ENCODE peak calls at places on chromosomes 6 and 20, in ten cellular contexts. One of them, this sample, is unnamed.

GRCh38 chr6:33744001-33744848 is 2.5 kb downstream of the IP6K3 start:
- DNase-seq in cardiac muscle cell: peak; percentile 82
- DNase-seq in B cell: peak; percentile 85
- DNase-seq in GM12864: peak; percentile 33
- DNase-seq in WTC11: peak; percentile 84
- DNase-seq in glutamatergic neuron: peak; percentile 81
- DNase-seq in progenitor cell of endocrine pancreas: peak; percentile 60
- DNase-seq in GM23338: peak; percentile 94
- DNase-seq in tibial artery: peak; percentile 75
- DNase-seq in AG09309: peak; percentile 29
- DNase-seq in this sample: peak; percentile 87

GRCh38 chr6:170464524-170464979 is 88.6 kb downstream of the PSMB1 start:
- DNase-seq in cardiac muscle cell: no peak
- DNase-seq in B cell: no peak
- DNase-seq in GM12864: no peak
- DNase-seq in WTC11: no peak
- DNase-seq in glutamatergic neuron: no peak
- DNase-seq in progenitor cell of endocrine pancreas: no peak
- DNase-seq in GM23338: no peak
- DNase-seq in tibial artery: no peak
- DNase-seq in AG09309: no peak
- DNase-seq in this sample: peak; percentile 67

GRCh38 chr6:118551673-118552063 is 3.6 kb downstream of the PLN start:
- DNase-seq in cardiac muscle cell: peak; percentile 80
- DNase-seq in B cell: no peak
- DNase-seq in GM12864: no peak
- DNase-seq in WTC11: no peak
- DNase-seq in glutamatergic neuron: no peak
- DNase-seq in progenitor cell of endocrine pancreas: no peak
- DNase-seq in GM23338: no peak
- DNase-seq in tibial artery: no peak
- DNase-seq in AG09309: peak; percentile 45
- DNase-seq in this sample: no peak

GRCh38 chr6:1314617-1315016 is 2.7 kb downstream of the FOXQ1 start:
- DNase-seq in cardiac muscle cell: no peak
- DNase-seq in B cell: no peak
- DNase-seq in GM12864: no peak
- DNase-seq in WTC11: no peak
- DNase-seq in glutamatergic neuron: no peak
- DNase-seq in progenitor cell of endocrine pancreas: no peak
- DNase-seq in GM23338: no peak
- DNase-seq in tibial artery: no peak
- DNase-seq in AG09309: no peak
- DNase-seq in this sample: no peak

GRCh38 chr20:39849171-39849570 is 839.9 kb downstream of the MAFB start:
- DNase-seq in cardiac muscle cell: no peak
- DNase-seq in B cell: no peak
- DNase-seq in GM12864: no peak
- DNase-seq in WTC11: no peak
- DNase-seq in glutamatergic neuron: no peak
- DNase-seq in progenitor cell of endocrine pancreas: no peak
- DNase-seq in GM23338: no peak
- DNase-seq in tibial artery: no peak
- DNase-seq in AG09309: no peak
- DNase-seq in this sample: no peak

GRCh38 chr6:3843379-3844096 is 5.6 kb upstream of the FAM50B start:
- DNase-seq in cardiac muscle cell: no peak
- DNase-seq in B cell: no peak
- DNase-seq in GM12864: no peak
- DNase-seq in WTC11: no peak
- DNase-seq in glutamatergic neuron: no peak
- DNase-seq in progenitor cell of endocrine pancreas: no peak
- DNase-seq in GM23338: no peak
- DNase-seq in tibial artery: no peak
- DNase-seq in AG09309: no peak
- DNase-seq in this sample: no peak

GRCh38 chr6:21596379-21597242 is 3.1 kb downstream of the SOX4 start:
- DNase-seq in cardiac muscle cell: peak; percentile 66
- DNase-seq in B cell: peak; percentile 53
- DNase-seq in GM12864: no peak
- DNase-seq in WTC11: peak; percentile 60
- DNase-seq in glutamatergic neuron: peak; percentile 67
- DNase-seq in progenitor cell of endocrine pancreas: no peak
- DNase-seq in GM23338: peak; percentile 73
- DNase-seq in tibial artery: peak; percentile 70
- DNase-seq in AG09309: no peak
- DNase-seq in this sample: peak; percentile 39

GRCh38 chr6:100194535-100194934 is 200.5 kb upstream of the MCHR2 start:
- DNase-seq in cardiac muscle cell: no peak
- DNase-seq in B cell: no peak
- DNase-seq in GM12864: no peak
- DNase-seq in WTC11: no peak
- DNase-seq in glutamatergic neuron: no peak
- DNase-seq in progenitor cell of endocrine pancreas: no peak
- DNase-seq in GM23338: no peak
- DNase-seq in tibial artery: no peak
- DNase-seq in AG09309: no peak
- DNase-seq in this sample: no peak

GRCh38 chr6:158040051-158040803 is 58.6 kb downstream of the SYNJ2 start:
- DNase-seq in cardiac muscle cell: peak; percentile 96
- DNase-seq in B cell: no peak
- DNase-seq in GM12864: peak; percentile 44
- DNase-seq in WTC11: no peak
- DNase-seq in glutamatergic neuron: no peak
- DNase-seq in progenitor cell of endocrine pancreas: no peak
- DNase-seq in GM23338: no peak
- DNase-seq in tibial artery: peak; percentile 80
- DNase-seq in AG09309: peak; percentile 94
- DNase-seq in this sample: peak; percentile 56

GRCh38 chr6:72813807-72814596 is 192.1 kb downstream of the KCNQ5 start:
- DNase-seq in cardiac muscle cell: no peak
- DNase-seq in B cell: no peak
- DNase-seq in GM12864: no peak
- DNase-seq in WTC11: no peak
- DNase-seq in glutamatergic neuron: no peak
- DNase-seq in progenitor cell of endocrine pancreas: no peak
- DNase-seq in GM23338: no peak
- DNase-seq in tibial artery: no peak
- DNase-seq in AG09309: no peak
- DNase-seq in this sample: no peak

GRCh38 chr6:150175611-150176151 is 32.8 kb downstream of the PPP1R14C start:
- DNase-seq in cardiac muscle cell: no peak
- DNase-seq in B cell: no peak
- DNase-seq in GM12864: no peak
- DNase-seq in WTC11: no peak
- DNase-seq in glutamatergic neuron: no peak
- DNase-seq in progenitor cell of endocrine pancreas: no peak
- DNase-seq in GM23338: no peak
- DNase-seq in tibial artery: no peak
- DNase-seq in AG09309: no peak
- DNase-seq in this sample: no peak

GRCh38 chr6:123415844-123416468 is 220.8 kb downstream of the TRDN start:
- DNase-seq in cardiac muscle cell: peak; percentile 63
- DNase-seq in B cell: no peak
- DNase-seq in GM12864: peak; percentile 49
- DNase-seq in WTC11: peak; percentile 60
- DNase-seq in glutamatergic neuron: peak; percentile 61
- DNase-seq in progenitor cell of endocrine pancreas: peak; percentile 17
- DNase-seq in GM23338: peak; percentile 89
- DNase-seq in tibial artery: no peak
- DNase-seq in AG09309: peak; percentile 3
- DNase-seq in this sample: peak; percentile 29

GRCh38 chr6:73769976-73770375 is 74.0 kb downstream of the CD109 start:
- DNase-seq in cardiac muscle cell: no peak
- DNase-seq in B cell: no peak
- DNase-seq in GM12864: no peak
- DNase-seq in WTC11: no peak
- DNase-seq in glutamatergic neuron: no peak
- DNase-seq in progenitor cell of endocrine pancreas: no peak
- DNase-seq in GM23338: no peak
- DNase-seq in tibial artery: no peak
- DNase-seq in AG09309: no peak
- DNase-seq in this sample: no peak

GRCh38 chr6:112416885-112417284 is 69.8 kb downstream of the RFPL4B start:
- DNase-seq in cardiac muscle cell: peak; percentile 18
- DNase-seq in B cell: no peak
- DNase-seq in GM12864: no peak
- DNase-seq in WTC11: no peak
- DNase-seq in glutamatergic neuron: no peak
- DNase-seq in progenitor cell of endocrine pancreas: no peak
- DNase-seq in GM23338: no peak
- DNase-seq in tibial artery: no peak
- DNase-seq in AG09309: peak; percentile 35
- DNase-seq in this sample: no peak

DNA sequence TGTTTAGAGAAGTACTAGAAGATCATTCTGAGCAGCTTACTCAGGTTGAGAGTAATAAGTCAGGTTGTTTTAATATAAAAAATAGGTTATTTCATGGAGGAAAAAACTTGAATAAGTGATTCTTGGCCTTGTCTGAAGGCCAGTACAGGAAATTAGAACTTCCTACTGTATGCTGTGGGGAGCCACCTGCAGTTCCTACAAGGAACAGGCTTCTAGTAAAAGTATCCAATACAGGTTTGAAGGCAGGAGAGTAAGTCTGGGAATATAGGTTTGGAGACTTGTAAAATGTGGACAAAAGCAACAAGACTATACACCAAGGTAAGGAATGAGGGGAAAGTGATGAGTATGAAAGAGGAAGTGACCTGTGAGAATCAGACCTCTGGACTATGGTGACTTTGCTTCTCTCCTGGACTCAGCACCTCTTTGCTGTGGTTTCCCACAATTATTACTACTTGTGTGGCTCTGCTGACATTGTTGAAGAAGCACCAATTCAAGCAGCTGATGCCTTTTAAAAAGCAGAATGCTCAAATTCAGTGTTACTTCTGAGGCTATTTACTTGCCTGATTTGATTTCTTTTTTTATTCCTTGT is 278.6 kb downstream of the TBC1D7 start:
- DNase-seq in cardiac muscle cell: no peak
- DNase-seq in B cell: no peak
- DNase-seq in GM12864: no peak
- DNase-seq in WTC11: no peak
- DNase-seq in glutamatergic neuron: no peak
- DNase-seq in progenitor cell of endocrine pancreas: no peak
- DNase-seq in GM23338: no peak
- DNase-seq in tibial artery: no peak
- DNase-seq in AG09309: no peak
- DNase-seq in this sample: no peak
- TF ChIP-seq CTCF in cardiac muscle cell: no peak
- TF ChIP-seq CTCF in B cell: no peak
- TF ChIP-seq CTCF in GM12864: no peak
- TF ChIP-seq CTCF in WTC11: no peak
- TF ChIP-seq CTCF in glutamatergic neuron: no peak
- TF ChIP-seq CTCF in progenitor cell of endocrine pancreas: no peak
- TF ChIP-seq CTCF in GM23338: peak; percentile 9
- TF ChIP-seq CTCF in tibial artery: peak; percentile 7
- TF ChIP-seq CTCF in AG09309: no peak
- TF ChIP-seq CTCF in this sample: no peak

GRCh38 chr6:109183109-109183508 is 87.8 kb downstream of the CEP57L1 start:
- DNase-seq in cardiac muscle cell: no peak
- DNase-seq in B cell: no peak
- DNase-seq in GM12864: no peak
- DNase-seq in WTC11: no peak
- DNase-seq in glutamatergic neuron: no peak
- DNase-seq in progenitor cell of endocrine pancreas: no peak
- DNase-seq in GM23338: peak; percentile 32
- DNase-seq in tibial artery: no peak
- DNase-seq in AG09309: no peak
- DNase-seq in this sample: no peak
- TF ChIP-seq CTCF in cardiac muscle cell: no peak
- TF ChIP-seq CTCF in B cell: no peak
- TF ChIP-seq CTCF in GM12864: no peak
- TF ChIP-seq CTCF in WTC11: no peak
- TF ChIP-seq CTCF in glutamatergic neuron: no peak
- TF ChIP-seq CTCF in progenitor cell of endocrine pancreas: no peak
- TF ChIP-seq CTCF in GM23338: peak; percentile 43
- TF ChIP-seq CTCF in tibial artery: no peak
- TF ChIP-seq CTCF in AG09309: no peak
- TF ChIP-seq CTCF in this sample: no peak

DNA sequence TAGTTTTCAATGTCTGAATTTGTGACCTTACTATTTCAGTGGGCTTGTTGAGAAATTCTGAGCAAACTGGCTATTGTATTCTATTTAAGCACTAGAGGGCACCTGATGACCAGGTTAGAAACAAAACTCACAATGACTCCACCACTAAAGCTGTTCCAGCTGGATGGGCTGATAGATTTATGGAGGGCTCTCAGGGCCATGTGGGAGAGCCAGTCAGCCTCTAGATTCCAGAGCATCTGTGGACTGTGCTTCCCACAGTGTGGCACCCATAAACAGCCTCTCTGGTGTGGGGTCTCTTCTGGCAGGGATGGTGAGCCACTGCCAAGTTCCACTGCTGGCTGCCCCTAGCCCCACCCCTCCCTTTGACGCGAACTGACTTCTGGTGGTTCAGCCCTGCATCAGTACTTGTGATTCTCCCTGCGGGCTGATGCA is 29.2 kb downstream of the C6orf58 start:
- DNase-seq in cardiac muscle cell: peak; percentile 50
- DNase-seq in B cell: no peak
- DNase-seq in GM12864: no peak
- DNase-seq in WTC11: peak; percentile 24
- DNase-seq in glutamatergic neuron: peak; percentile 14
- DNase-seq in progenitor cell of endocrine pancreas: no peak
- DNase-seq in GM23338: peak; percentile 80
- DNase-seq in tibial artery: no peak
- DNase-seq in AG09309: peak; percentile 20
- DNase-seq in this sample: peak; percentile 6
- TF ChIP-seq CTCF in cardiac muscle cell: peak; percentile 19
- TF ChIP-seq CTCF in B cell: no peak
- TF ChIP-seq CTCF in GM12864: peak; percentile 10
- TF ChIP-seq CTCF in WTC11: no peak
- TF ChIP-seq CTCF in glutamatergic neuron: peak; percentile 10
- TF ChIP-seq CTCF in progenitor cell of endocrine pancreas: peak; percentile 59
- TF ChIP-seq CTCF in GM23338: peak; percentile 72
- TF ChIP-seq CTCF in tibial artery: no peak
- TF ChIP-seq CTCF in AG09309: peak; percentile 43
- TF ChIP-seq CTCF in this sample: no peak

DNA sequence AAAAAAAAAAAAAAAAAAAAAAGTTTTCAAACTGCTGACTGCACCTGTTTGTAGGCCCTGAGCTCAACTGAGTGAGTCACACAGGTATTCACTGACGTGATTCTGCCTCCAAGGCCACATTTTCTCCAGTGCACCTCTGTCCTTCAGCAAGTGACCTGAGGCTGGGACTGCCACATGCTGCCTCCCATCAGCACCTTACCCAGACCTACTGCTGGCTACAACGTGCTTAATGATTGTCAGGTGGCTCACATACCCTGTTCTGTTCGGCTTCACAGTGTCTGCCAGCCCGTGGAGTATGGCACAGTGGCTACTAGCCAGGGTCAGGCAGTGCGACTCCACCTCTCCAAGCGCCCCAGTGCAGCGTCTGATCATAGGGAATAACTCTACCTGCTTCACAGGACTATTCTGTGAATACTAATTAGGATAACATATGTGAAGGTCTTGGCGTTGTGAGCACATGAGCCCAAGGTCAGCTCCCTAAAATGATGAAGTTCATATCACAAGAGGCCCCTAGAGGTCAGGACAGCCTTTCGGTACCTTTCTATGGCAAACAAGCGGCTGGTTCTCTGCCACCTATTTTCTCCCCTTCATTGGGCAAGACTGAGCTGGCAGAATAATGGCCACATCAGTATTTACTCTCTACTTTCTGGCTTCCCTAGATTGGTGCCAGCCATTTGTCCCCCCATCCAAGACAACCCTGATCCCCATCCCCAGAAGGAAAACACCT is 28.1 kb downstream of the RIPOR3 start:
- DNase-seq in cardiac muscle cell: no peak
- DNase-seq in B cell: no peak
- DNase-seq in GM12864: no peak
- DNase-seq in WTC11: no peak
- DNase-seq in glutamatergic neuron: no peak
- DNase-seq in progenitor cell of endocrine pancreas: no peak
- DNase-seq in GM23338: peak; percentile 79
- DNase-seq in tibial artery: no peak
- DNase-seq in AG09309: no peak
- DNase-seq in this sample: no peak
- TF ChIP-seq CTCF in cardiac muscle cell: peak; percentile 2
- TF ChIP-seq CTCF in B cell: no peak
- TF ChIP-seq CTCF in GM12864: peak; percentile 18
- TF ChIP-seq CTCF in WTC11: no peak
- TF ChIP-seq CTCF in glutamatergic neuron: no peak
- TF ChIP-seq CTCF in progenitor cell of endocrine pancreas: peak; percentile 38
- TF ChIP-seq CTCF in GM23338: peak; percentile 59
- TF ChIP-seq CTCF in tibial artery: no peak
- TF ChIP-seq CTCF in AG09309: no peak
- TF ChIP-seq CTCF in this sample: no peak